ENCODE peak calls at places on chromosomes 5 and 9, in four cellular contexts. One of them, this sample, is unnamed.

GRCh38 chr5:172643392-172643871 is 2.4 kb downstream of the NEURL1B start:
- DNase-seq in left colon: peak
- DNase-seq in MM.1S: no peak
- DNase-seq in anterior cingulate cortex: peak
- DNase-seq in this sample: peak

GRCh38 chr5:59390074-59390659 is 503.4 kb downstream of the PDE4D start:
- DNase-seq in left colon: no peak
- DNase-seq in MM.1S: peak
- DNase-seq in anterior cingulate cortex: no peak
- DNase-seq in this sample: no peak

GRCh38 chr9:97529363-97530076 is 28.1 kb downstream of the TMOD1 start:
- DNase-seq in left colon: peak
- DNase-seq in MM.1S: no peak
- DNase-seq in anterior cingulate cortex: no peak
- DNase-seq in this sample: peak

GRCh38 chr5:140242099-140242498 is 60.8 kb downstream of the PFDN1 start:
- DNase-seq in left colon: no peak
- DNase-seq in MM.1S: no peak
- DNase-seq in anterior cingulate cortex: no peak
- DNase-seq in this sample: no peak

GRCh38 chr5:172380992-172381643 is 73.2 kb downstream of the SH3PXD2B start:
- DNase-seq in left colon: peak
- DNase-seq in MM.1S: no peak
- DNase-seq in anterior cingulate cortex: peak
- DNase-seq in this sample: peak

GRCh38 chr9:117448066-117448465 is 33.2 kb upstream of the ASTN2 start:
- DNase-seq in left colon: no peak
- DNase-seq in MM.1S: no peak
- DNase-seq in anterior cingulate cortex: no peak
- DNase-seq in this sample: no peak

GRCh38 chr5:175032741-175033151 is 308.4 kb downstream of the MSX2 start:
- DNase-seq in left colon: no peak
- DNase-seq in MM.1S: no peak
- DNase-seq in anterior cingulate cortex: peak
- DNase-seq in this sample: no peak

GRCh38 chr5:65391591-65391990 is 90.1 kb downstream of the ADAMTS6 start:
- DNase-seq in left colon: no peak
- DNase-seq in MM.1S: no peak
- DNase-seq in anterior cingulate cortex: no peak
- DNase-seq in this sample: no peak

GRCh38 chr9:115952667-115953316 is 200.8 kb upstream of the PAPPA start:
- DNase-seq in left colon: no peak
- DNase-seq in MM.1S: no peak
- DNase-seq in anterior cingulate cortex: no peak
- DNase-seq in this sample: no peak

GRCh38 chr5:2371419-2371710 is 380.1 kb downstream of the IRX2 start:
- DNase-seq in left colon: no peak
- DNase-seq in MM.1S: no peak
- DNase-seq in anterior cingulate cortex: no peak
- DNase-seq in this sample: no peak

GRCh38 chr5:139847790-139848507 is 52.3 kb downstream of the PSD2 start:
- DNase-seq in left colon: no peak
- DNase-seq in MM.1S: peak
- DNase-seq in anterior cingulate cortex: peak
- DNase-seq in this sample: peak

GRCh38 chr5:176365663-176366574 is 632 bp downstream of the ARL10 start:
- DNase-seq in left colon: no peak
- DNase-seq in MM.1S: no peak
- DNase-seq in anterior cingulate cortex: peak
- DNase-seq in this sample: peak

GRCh38 chr5:154302181-154302580 is 111.6 kb downstream of the GALNT10 start:
- DNase-seq in left colon: peak
- DNase-seq in MM.1S: no peak
- DNase-seq in anterior cingulate cortex: peak
- DNase-seq in this sample: peak